ENCODE peak calls at places on chromosomes 11 and 22, in nine cellular contexts. Z is AG04449, J is heart right ventricle, X is kidney epithelial cell, F is adrenal gland, A is AG09309, M is body of pancreas, O is heart left ventricle, B is tibial artery. R is an unnamed sample.

GRCh38 chr11:81135570-81135969 is 1598.1 kb downstream of the FAM181B start:
- DNase-seq in A (no peak), M (no peak), J (no peak), X (no peak), B (no peak), Z (no peak), F (no peak), O (no peak), R (no peak)

GRCh38 chr22:38740754-38741153 is 15.0 kb downstream of the SUN2 start:
- DNase-seq in M (no peak), B (no peak), J (no peak), X (no peak), F (no peak), A (no peak), O (peak), Z (no peak), R (no peak)

GRCh38 chr11:8096575-8096974 is 15.6 kb downstream of the TUB start:
- DNase-seq in X (no peak), O (no peak), F (no peak), Z (no peak), A (no peak), J (no peak), M (no peak), B (no peak), R (no peak)

GRCh38 chr22:26079009-26079408 is 90.3 kb upstream of the SEZ6L start:
- DNase-seq in A (no peak), F (no peak), O (no peak), X (no peak), Z (no peak), M (no peak), J (no peak), B (no peak), R (no peak)

GRCh38 chr22:44483878-44484277 is 14.2 kb downstream of the RTL6 start:
- DNase-seq in B (no peak), Z (no peak), O (no peak), F (no peak), X (no peak), A (no peak), J (no peak), M (no peak), R (no peak)

GRCh38 chr11:93099811-93100210 is 98.0 kb downstream of the SLC36A4 start:
- DNase-seq in A (peak), Z (peak), B (no peak), X (no peak), M (no peak), F (no peak), O (no peak), J (no peak), R (no peak)

GRCh38 chr11:35792148-35792845 is 129.7 kb downstream of the TRIM44 start:
- DNase-seq in F (peak), M (peak), J (no peak), O (no peak), B (no peak), X (no peak), A (no peak), Z (no peak), R (no peak)

GRCh38 chr11:115920841-115921480 is 416.7 kb upstream of the CADM1 start:
- DNase-seq in M (no peak), J (no peak), Z (no peak), F (no peak), X (peak), A (no peak), B (no peak), O (no peak), R (no peak)

GRCh38 chr11:69840371-69841169 is 21.4 kb upstream of the FGF3 start:
- DNase-seq in X (no peak), O (peak), J (no peak), Z (no peak), A (no peak), B (peak), F (no peak), M (peak), R (no peak)

GRCh38 chr22:45083659-45084305 is 74.0 kb upstream of the PHF21B start:
- DNase-seq in M (no peak), J (no peak), O (no peak), Z (no peak), A (peak), X (peak), B (no peak), F (no peak), R (no peak)

GRCh38 chr11:34536056-34536455 is 22.5 kb upstream of the ELF5 start:
- DNase-seq in O (no peak), X (no peak), M (no peak), J (no peak), F (no peak), Z (no peak), A (no peak), B (no peak), R (no peak)

GRCh38 chr11:112320668-112321067 is 60.0 kb upstream of the PLET1 start:
- DNase-seq in B (peak), F (peak), Z (peak), M (peak), A (no peak), J (peak), X (peak), O (peak), R (no peak)

GRCh38 chr11:108754901-108755625 is 90.2 kb downstream of the DDX10 start:
- DNase-seq in A (peak), M (no peak), O (no peak), Z (no peak), B (no peak), X (no peak), J (peak), F (no peak), R (peak)

GRCh38 chr11:1750840-1751520 is 585 bp upstream of the IFITM10 start:
- DNase-seq in J (no peak), M (no peak), Z (no peak), F (peak), B (peak), O (no peak), X (no peak), A (no peak), R (no peak)

GRCh38 chr11:1749020-1749758 is 1.2 kb downstream of the IFITM10 start:
- DNase-seq in J (no peak), M (no peak), Z (no peak), A (no peak), X (no peak), F (peak), O (no peak), B (peak), R (no peak)

GRCh38 chr11:1748467-1749019 is 1.9 kb downstream of the IFITM10 start:
- DNase-seq in Z (no peak), O (no peak), F (peak), A (no peak), M (no peak), B (peak), X (no peak), J (no peak), R (no peak)

GRCh38 chr11:1750481-1750839 is at the start of gene IFITM10:
- DNase-seq in B (peak), X (no peak), Z (no peak), J (no peak), A (no peak), F (peak), O (no peak), M (peak), R (no peak)

DNA sequence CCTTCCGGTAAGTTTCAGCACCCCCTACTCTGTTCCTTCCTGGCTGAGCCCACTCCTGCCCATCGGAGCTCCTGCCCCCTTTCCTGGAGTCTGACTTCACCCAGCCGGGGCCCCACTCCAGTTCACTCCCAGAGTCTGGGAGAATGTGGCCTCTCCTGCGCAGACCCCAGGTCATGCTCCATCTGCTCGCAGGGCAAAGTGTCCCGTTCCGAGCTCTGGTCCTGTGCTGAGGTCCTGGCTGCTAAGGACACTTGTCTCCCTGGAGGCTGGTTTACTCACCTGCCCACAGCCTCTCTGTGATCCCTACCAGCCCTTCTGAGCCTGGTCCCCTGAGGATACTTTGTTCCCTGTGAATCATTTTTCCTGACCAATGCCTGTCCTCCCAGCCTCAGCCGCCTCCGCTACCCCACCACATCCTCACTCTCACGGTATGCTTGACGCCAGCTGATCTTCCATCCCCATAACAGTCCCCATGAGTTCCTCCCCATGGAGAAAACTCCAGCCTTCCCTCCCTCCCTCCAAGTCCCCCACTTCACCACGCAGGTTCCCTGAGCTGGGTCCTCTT is 526 bp downstream of the IFITM10 start:
- DNase-seq in O (no peak), A (peak), M (no peak), Z (peak), B (peak), F (peak), J (no peak), X (no peak), R (peak)
- H3K4me3 ChIP-seq in O (no peak), A (peak), M (no peak), Z (peak), B (peak), F (peak), J (no peak), X (no peak), R (no peak)

GRCh38 chr11:131760191-131760951 is 390.0 kb downstream of the NTM start:
- DNase-seq in J (peak), B (no peak), M (peak), Z (no peak), X (no peak), O (no peak), F (no peak), A (peak), R (peak)
- TF ChIP-seq CTCF in J (no peak), B (no peak), M (no peak), Z (no peak), X (no peak), O (no peak), F (no peak), A (peak), R (no peak)

DNA sequence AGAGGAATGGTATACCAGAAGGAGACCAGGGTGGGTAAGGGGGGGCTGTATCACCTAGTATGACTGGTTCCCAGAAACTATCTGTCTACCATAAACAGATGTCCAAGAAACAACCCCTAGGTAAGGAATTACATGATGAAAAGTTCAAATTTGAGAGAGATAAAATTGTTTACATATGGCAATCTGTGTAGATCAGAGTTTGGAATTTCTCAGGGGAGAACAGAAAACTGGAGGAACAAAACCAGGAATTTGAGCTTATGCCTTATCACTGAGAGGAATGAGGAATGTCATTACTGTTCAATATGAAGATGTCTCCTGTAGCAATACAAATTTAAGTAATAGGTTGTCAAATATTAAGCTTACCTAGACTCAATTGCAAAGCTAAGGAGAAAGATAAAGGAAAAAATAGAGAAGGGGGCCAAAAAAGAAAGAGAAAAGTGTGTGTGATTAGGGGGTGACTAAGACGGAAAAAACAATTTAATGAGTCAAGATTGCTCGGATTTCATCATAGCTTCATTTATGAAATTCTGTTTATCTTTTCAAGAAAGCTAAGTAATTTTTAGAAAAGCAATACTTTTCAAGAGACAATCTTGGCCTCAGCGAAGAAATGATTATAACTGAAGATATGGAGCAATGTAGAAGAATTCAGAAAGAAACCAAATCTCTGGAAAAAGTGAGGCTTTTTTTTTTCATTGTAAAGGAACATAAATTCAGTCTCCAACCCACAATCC is 117.8 kb downstream of the APOL5 start:
- DNase-seq in Z (no peak), B (no peak), A (peak), M (no peak), F (no peak), X (no peak), J (no peak), O (no peak), R (no peak)
- H3K4me3 ChIP-seq in Z (peak), B (peak), A (peak), M (no peak), F (peak), X (peak), J (peak), O (peak), R (peak)

GRCh38 chr11:33532720-33533119 is 167.9 kb downstream of the C11orf91 start:
- DNase-seq in J (no peak), M (no peak), A (no peak), B (no peak), X (no peak), O (no peak), Z (no peak), F (no peak), R (no peak)

GRCh38 chr11:33533668-33534067 is 167.0 kb downstream of the C11orf91 start:
- DNase-seq in F (no peak), Z (no peak), O (no peak), X (no peak), M (no peak), A (no peak), J (no peak), B (no peak), R (no peak)

GRCh38 chr11:33531743-33532181 is 168.9 kb downstream of the C11orf91 start:
- DNase-seq in M (peak), B (no peak), O (no peak), J (peak), A (peak), X (no peak), F (peak), Z (peak), R (peak)

GRCh38 chr11:33530824-33531223 is 169.8 kb downstream of the C11orf91 start:
- DNase-seq in M (no peak), B (no peak), O (no peak), J (no peak), A (no peak), Z (no peak), F (no peak), X (no peak), R (peak)

GRCh38 chr11:33532257-33532656 is 168.4 kb downstream of the C11orf91 start:
- DNase-seq in Z (no peak), F (no peak), B (no peak), O (no peak), J (no peak), A (no peak), M (no peak), X (no peak), R (no peak)
- TF ChIP-seq CTCF in Z (no peak), F (no peak), B (no peak), O (no peak), J (no peak), A (no peak), M (no peak), X (no peak), R (no peak)

DNA sequence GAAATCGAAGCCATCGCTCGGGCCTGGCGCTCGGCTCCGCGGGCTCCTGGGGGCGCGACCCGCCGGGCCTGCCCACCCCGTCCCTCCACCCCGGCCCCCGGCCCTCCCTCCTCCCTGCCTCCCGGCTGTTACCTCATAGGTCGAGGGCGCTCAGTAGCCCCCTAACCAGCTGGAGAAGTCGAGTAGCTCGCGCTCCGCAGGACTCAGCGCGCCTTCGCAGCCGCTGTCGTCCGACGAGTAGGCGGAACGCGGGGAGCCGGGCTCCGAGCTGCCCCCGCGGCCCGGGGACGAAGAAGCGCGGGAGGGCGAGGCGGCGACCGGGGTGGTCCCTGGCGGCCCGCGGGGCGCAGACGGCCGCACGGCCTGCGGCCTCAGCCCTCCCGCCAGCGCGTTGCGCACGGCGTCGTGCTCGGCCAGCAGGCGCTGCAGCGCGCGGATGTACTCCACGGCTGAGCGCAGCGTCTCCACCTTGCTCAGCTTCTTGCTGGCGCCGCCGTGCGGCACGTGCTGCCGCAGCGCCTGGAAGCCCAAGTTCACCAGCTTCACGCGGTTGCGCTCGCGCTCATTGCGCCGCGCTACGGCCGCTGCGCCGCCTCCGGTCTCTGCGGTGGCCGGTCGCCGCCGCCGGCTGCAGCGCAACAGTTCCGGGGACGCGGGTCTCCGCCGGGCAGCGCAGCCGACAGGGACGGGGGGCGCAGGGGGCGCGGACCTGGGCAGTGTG is 627 bp downstream of the ASCL2 start:
- DNase-seq in B (peak), X (peak), A (no peak), Z (no peak), O (peak), M (peak), J (peak), F (no peak), R (no peak)
- H3K4me3 ChIP-seq in B (peak), X (no peak), A (no peak), Z (no peak), O (peak), M (no peak), J (peak), F (peak), R (peak)

GRCh38 chr11:113874920-113875413 is 405 bp downstream of the USP28 start:
- DNase-seq in O (no peak), F (peak), Z (no peak), J (no peak), X (no peak), A (no peak), B (no peak), M (no peak), R (no peak)
- TF ChIP-seq CTCF in O (no peak), F (no peak), Z (no peak), J (no peak), X (no peak), A (peak), B (peak), M (no peak), R (peak)

DNA sequence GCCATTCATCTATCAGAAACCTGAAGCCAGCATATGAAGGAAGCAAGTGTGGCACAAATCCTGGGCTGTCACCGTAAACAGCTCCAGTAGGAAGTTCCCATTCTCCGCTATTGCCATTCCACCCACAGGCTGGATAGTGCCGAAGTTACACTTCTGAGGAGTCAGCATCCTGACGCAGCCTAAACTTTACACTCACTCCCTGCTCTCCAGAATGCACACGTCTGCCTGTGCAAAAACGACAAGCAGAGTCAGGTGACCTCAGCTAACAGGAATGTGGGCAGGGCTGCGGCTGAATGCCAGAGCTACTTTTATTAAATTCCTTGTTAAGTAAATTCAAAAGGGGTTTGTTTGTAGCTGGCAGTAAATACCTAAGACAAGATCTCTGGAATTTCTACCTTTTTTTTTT is 33.7 kb downstream of the NFRKB start:
- DNase-seq in Z (peak), M (peak), O (no peak), A (peak), J (peak), F (peak), B (no peak), X (peak), R (peak)
- H3K4me3 ChIP-seq in Z (no peak), M (no peak), O (no peak), A (no peak), J (no peak), F (no peak), B (no peak), X (no peak), R (no peak)

DNA sequence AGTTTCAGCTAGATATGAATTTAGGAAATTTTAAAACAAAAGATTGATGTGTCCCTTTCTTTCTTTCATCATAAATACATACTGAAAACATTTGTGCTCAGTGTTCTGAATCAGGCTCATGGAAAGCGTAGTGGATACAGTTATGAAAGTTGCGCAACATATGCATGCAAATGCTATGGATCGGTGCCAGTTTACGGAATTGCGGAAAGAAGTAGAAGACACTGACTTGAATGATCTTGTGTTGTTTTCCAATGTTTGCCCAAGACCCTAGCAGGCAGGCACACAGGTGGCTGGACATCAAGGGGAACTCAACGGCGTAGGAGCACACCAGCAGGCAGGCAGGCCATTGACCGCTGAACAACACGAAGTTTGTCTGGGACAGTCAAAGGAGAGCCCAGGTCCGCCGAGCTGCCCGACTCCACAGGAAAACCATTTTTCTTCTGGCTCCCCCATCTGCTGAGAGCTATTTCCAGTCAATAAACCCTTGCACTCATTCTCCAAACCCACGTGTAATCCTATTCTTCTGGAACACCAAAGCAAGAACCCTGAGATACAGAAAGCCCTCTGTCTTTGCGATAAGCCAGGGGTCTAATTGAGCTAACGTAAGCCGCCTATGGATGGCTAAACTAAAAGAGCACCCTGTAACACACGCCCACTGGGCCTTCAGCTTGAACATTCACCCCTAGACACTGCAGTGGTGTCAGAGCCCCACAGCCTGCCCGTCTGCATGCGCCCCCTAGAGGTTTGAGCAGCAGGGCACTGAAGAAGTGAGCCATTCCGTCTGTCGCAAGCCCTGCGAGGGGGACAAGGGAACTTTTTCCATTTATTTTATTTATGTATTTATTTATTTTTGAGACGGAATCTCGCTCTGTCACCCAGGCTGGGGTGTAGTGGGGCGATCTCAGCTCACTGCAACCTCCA is 7.4 kb upstream of the BIRC3 start:
- DNase-seq in M (no peak), J (no peak), O (no peak), X (no peak), F (no peak), B (no peak), A (no peak), Z (no peak), R (no peak)
- TF ChIP-seq CTCF in M (no peak), J (no peak), O (no peak), X (peak), F (no peak), B (no peak), A (peak), Z (no peak), R (no peak)